ENCODE peak calls at places on chromosomes 5 and 9, in nine cellular contexts. Q is CD8-positive, alpha-beta T cell; K is GM23338; C is colonic mucosa; I is endodermal cell; O is choroid plexus epithelial cell; R is foreskin fibroblast; X is cardiac fibroblast; P is brain microvascular endothelial cell. N is an unnamed sample.

GRCh38 chr5:56232538-56232937 is 592 bp downstream of the ANKRD55 start:
- DNase-seq in K (no peak), P (no peak), Q (no peak), R (no peak), X (no peak), C (no peak), I (no peak), O (no peak), N (no peak)

GRCh38 chr5:135061001-135061400 is 27.0 kb upstream of the PITX1 start:
- DNase-seq in I (no peak), R (no peak), C (no peak), O (no peak), X (no peak), P (no peak), Q (no peak), K (no peak), N (no peak)

GRCh38 chr5:115450741-115451140 is 93.8 kb downstream of the FEM1C start:
- DNase-seq in R (peak; percentile 70), I (no peak), Q (no peak), X (peak; percentile 98), C (no peak), K (no peak), O (peak; percentile 90), P (peak; percentile 70), N (peak; percentile 77)

GRCh38 chr5:82624018-82624417 is 345.9 kb upstream of the RPS23 start:
- DNase-seq in X (no peak), I (no peak), O (no peak), K (no peak), R (no peak), Q (no peak), C (no peak), P (no peak), N (no peak)

GRCh38 chr9:93620041-93620506 is 43.7 kb downstream of the PHF2 start:
- DNase-seq in R (no peak), Q (no peak), X (no peak), I (peak; percentile 86), O (no peak), P (no peak), K (peak; percentile 55), C (peak; percentile 13), N (no peak)

GRCh38 chr5:165209101-165209727 is 1703.8 kb downstream of the MAT2B start:
- DNase-seq in Q (no peak), I (no peak), R (no peak), X (peak; percentile 39), K (peak; percentile 63), P (no peak), C (no peak), O (peak; percentile 60), N (no peak)

GRCh38 chr5:106292654-106293053 is 1378.1 kb downstream of the EFNA5 start:
- DNase-seq in P (peak; percentile 77), R (peak; percentile 52), I (no peak), C (no peak), K (no peak), O (peak; percentile 23), Q (no peak), X (peak; percentile 48), N (no peak)

GRCh38 chr5:104241051-104241450 is 678.5 kb upstream of the NUDT12 start:
- DNase-seq in P (no peak), C (no peak), X (no peak), K (peak; percentile 10), Q (no peak), R (no peak), O (peak; percentile 1), I (peak; percentile 53), N (peak; percentile 1)

GRCh38 chr5:172943906-172944305 is 15.3 kb upstream of the RPL26L1 start:
- DNase-seq in O (no peak), Q (no peak), R (no peak), I (no peak), P (no peak), X (peak; percentile 19), C (no peak), K (no peak), N (no peak)

GRCh38 chr9:133605856-133606721 is 3.1 kb downstream of the FAM163B start:
- DNase-seq in K (no peak), R (no peak), X (no peak), O (no peak), C (no peak), I (no peak), P (no peak), Q (no peak), N (no peak)

GRCh38 chr9:133604856-133605255 is 4.3 kb downstream of the FAM163B start:
- DNase-seq in R (no peak), K (peak; percentile 44), O (no peak), C (no peak), Q (no peak), I (no peak), X (no peak), P (no peak), N (no peak)

GRCh38 chr9:133603165-133603927 is 5.8 kb downstream of the FAM163B start:
- DNase-seq in X (no peak), P (no peak), K (peak; percentile 44), Q (no peak), R (no peak), I (peak; percentile 73), O (no peak), C (no peak), N (no peak)

GRCh38 chr9:133605446-133605845 is 3.7 kb downstream of the FAM163B start:
- DNase-seq in C (no peak), I (no peak), X (no peak), K (no peak), P (no peak), Q (no peak), O (no peak), R (no peak), N (no peak)

DNA sequence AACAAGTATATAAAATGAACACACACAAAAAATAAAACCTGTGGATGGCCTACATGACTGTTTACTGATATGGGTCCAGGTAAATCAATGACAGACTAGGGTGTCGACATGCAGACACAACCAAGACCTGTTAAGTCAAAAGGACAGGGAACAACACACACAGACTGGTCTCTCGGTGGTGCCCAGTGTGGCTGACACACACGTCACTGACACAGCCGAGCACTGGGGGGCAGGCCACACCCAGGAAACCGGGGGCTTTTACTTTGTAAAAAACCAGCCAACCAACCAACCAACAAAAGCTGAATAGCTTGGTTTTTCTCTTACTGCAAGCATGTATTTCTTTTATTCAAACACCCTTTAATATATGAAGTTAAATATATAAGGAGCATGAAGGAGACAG is 5.0 kb downstream of the FAM163B start:
- DNase-seq in P (peak; percentile 4), I (no peak), Q (peak; percentile 69), C (no peak), R (no peak), X (peak; percentile 13), K (no peak), O (peak; percentile 20), N (no peak)
- TF ChIP-seq CTCF in P (peak; percentile 34), I (no peak), Q (peak; percentile 52), C (no peak), R (no peak), X (no peak), K (no peak), O (peak; percentile 28), N (no peak)

GRCh38 chr9:124632077-124632621 is 125.0 kb upstream of the NR5A1 start:
- DNase-seq in K (no peak), X (peak; percentile 47), R (peak; percentile 8), I (no peak), C (no peak), O (peak; percentile 8), P (no peak), Q (no peak), N (peak; percentile 56)
- H3K4me3 ChIP-seq in K (no peak overlapping the region), X (no peak overlapping the region), R (no peak overlapping the region), I (no peak overlapping the region), C (no peak overlapping the region), O (no peak overlapping the region), P (no peak overlapping the region), Q (no peak overlapping the region), N (no peak overlapping the region)

DNA sequence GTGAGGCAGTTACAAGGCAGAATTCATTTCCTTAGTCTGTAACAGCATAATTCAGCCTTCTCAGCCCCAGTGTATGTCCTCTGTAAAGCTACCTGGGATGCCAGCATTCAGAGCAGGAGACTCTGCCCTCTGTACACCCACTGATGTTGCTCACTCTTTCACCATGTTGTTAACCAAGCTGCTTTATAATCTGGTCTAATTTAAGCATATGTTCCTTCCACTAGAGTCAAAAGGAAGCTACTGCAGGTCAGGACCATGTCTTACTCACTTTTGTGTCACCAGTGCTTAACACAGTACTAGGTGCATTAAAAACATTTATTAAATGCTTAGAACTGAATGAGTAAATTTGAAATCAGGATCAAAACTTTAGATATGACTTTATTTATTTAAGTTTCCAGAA is 185.6 kb downstream of the FBXL17 start:
- DNase-seq in I (no peak), P (no peak), X (peak; percentile 15), C (no peak), O (peak; percentile 8), Q (no peak), K (no peak), R (peak; percentile 17), N (no peak)
- TF ChIP-seq CTCF in I (no peak), P (no peak), X (no peak), C (no peak), O (no peak), Q (no peak), K (no peak), R (no peak), N (no peak)

GRCh38 chr9:133051966-133052539 is 9.7 kb upstream of the CEL start:
- DNase-seq in P (no peak), O (no peak), I (no peak), R (no peak), X (no peak), Q (no peak), K (no peak), C (no peak), N (no peak)

GRCh38 chr9:133051281-133051900 is 10.4 kb upstream of the CEL start:
- DNase-seq in R (no peak), C (no peak), O (no peak), K (no peak), Q (no peak), P (no peak), I (no peak), X (no peak), N (no peak)

GRCh38 chr9:133049043-133049442 is 12.7 kb upstream of the CEL start:
- DNase-seq in I (no peak), R (no peak), P (no peak), C (no peak), O (no peak), X (no peak), Q (no peak), K (no peak), N (no peak)

GRCh38 chr9:133050142-133050541 is 11.6 kb upstream of the CEL start:
- DNase-seq in P (peak; percentile 14), C (no peak), X (no peak), Q (no peak), R (peak; percentile 39), O (peak; percentile 68), I (no peak), K (no peak), N (no peak)

GRCh38 chr9:133050781-133051180 is 11.0 kb upstream of the CEL start:
- DNase-seq in P (no peak), I (no peak), C (peak; percentile 80), K (no peak), X (no peak), O (peak; percentile 40), R (no peak), Q (no peak), N (no peak)
- H3K4me3 ChIP-seq in P (no peak overlapping the region), I (no peak overlapping the region), C (no peak overlapping the region), K (no peak overlapping the region), X (no peak overlapping the region), O (no peak overlapping the region), R (no peak overlapping the region), Q (no peak overlapping the region), N (no peak overlapping the region)